ENCODE peak calls at places on chromosome 17, in four cellular contexts. P, G, T and N are unnamed samples.

GRCh38 chr17:70320642-70321345 is 151.5 kb downstream of the KCNJ2 start:
- DNase-seq in P (no peak), G (no peak), T (no peak), N (no peak)

GRCh38 chr17:351436-351713 is 1.2 kb downstream of the RPH3AL start:
- DNase-seq in P (no peak), G (no peak), T (no peak), N (no peak)

GRCh38 chr17:27540300-27541105 is 84.3 kb downstream of the KSR1 start:
- DNase-seq in P (peak), G (no peak), T (no peak), N (no peak)

GRCh38 chr17:49817993-49818392 is 29.5 kb downstream of the KAT7 start:
- DNase-seq in P (no peak), G (no peak), T (no peak), N (no peak)

GRCh38 chr17:69314246-69315030 is 12.5 kb downstream of the ABCA5 start:
- DNase-seq in P (no peak), G (no peak), T (no peak), N (no peak)

GRCh38 chr17:67059372-67059771 is 15.0 kb downstream of the CACNG1 start:
- DNase-seq in P (no peak), G (no peak), T (peak), N (no peak)

GRCh38 chr17:1703063-1703462 is 7.1 kb downstream of the TLCD2 start:
- DNase-seq in P (no peak), G (no peak), T (no peak), N (no peak)

GRCh38 chr17:80254396-80255241 is 6.0 kb upstream of the RNF213 start:
- DNase-seq in P (peak), G (peak), T (no peak), N (no peak)

GRCh38 chr17:79388556-79389295 is 222.1 kb downstream of the RBFOX3 start:
- DNase-seq in P (peak), G (no peak), T (peak), N (peak)

GRCh38 chr17:77363821-77364361 is 223.1 kb downstream of the SEC14L1 start:
- DNase-seq in P (peak), G (no peak), T (no peak), N (no peak)

GRCh38 chr17:80106176-80106575 is 4.8 kb downstream of the GAA start:
- DNase-seq in P (no peak), G (no peak), T (no peak), N (no peak)

GRCh38 chr17:82751171-82751570 is 694 bp upstream of the TBCD start:
- DNase-seq in P (no peak), G (no peak), T (peak), N (no peak)

DNA sequence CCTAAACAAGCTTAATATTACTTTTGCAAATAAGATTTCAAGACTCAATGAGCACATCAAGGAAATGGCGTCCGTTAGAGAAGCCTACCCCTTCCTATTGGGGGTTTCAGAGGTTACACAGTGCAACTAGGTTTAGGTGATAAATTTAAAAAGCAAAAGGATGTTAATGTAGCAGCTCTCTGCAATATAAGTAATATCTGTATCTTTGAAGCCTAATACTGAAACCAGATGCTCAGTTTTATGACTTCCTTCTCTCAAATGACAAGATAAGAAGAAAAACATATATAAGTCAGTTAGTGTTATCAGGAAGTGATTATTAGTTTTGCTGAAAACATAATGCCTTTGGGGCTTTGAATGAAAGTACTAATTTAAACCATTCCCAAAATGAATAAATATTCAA is 54.3 kb upstream of the MED13 start:
- DNase-seq in P (no peak), G (no peak), T (no peak), N (no peak)
- TF ChIP-seq YY1 in P (no peak), G (no peak), T (no peak), N (no peak)

GRCh38 chr17:17710728-17711541 is 29.7 kb downstream of the RAI1 start:
- DNase-seq in P (peak), G (no peak), T (peak), N (peak)
- TF ChIP-seq SUZ12 in P (no peak), G (no peak), T (peak), N (no peak)

GRCh38 chr17:40859536-40859935 is 7.5 kb downstream of the KRT12 start:
- DNase-seq in P (no peak), G (no peak), T (no peak), N (no peak)
- TF ChIP-seq ZNF274 in P (no peak), G (no peak), T (no peak), N (no peak)

GRCh38 chr17:43645765-43646481 is 15.8 kb downstream of the MEOX1 start:
- DNase-seq in P (no peak), G (no peak), T (peak), N (no peak)
- TF ChIP-seq YY1 in P (no peak), G (no peak), T (no peak), N (no peak)